ENCODE peak calls at places on chromosomes 13 and 19, in ten cellular contexts. G, A, O, T, R, W, K, M, Q and D are unnamed samples.

GRCh38 chr13:44903596-44903995 is 85.7 kb downstream of the NUFIP1 start:
- DNase-seq in G (no peak), A (peak), O (peak), T (peak), R (peak), W (no peak), K (no peak), M (peak), Q (no peak), D (no peak)

GRCh38 chr13:77800219-77800618 is 102.7 kb downstream of the SLAIN1 start:
- DNase-seq in G (no peak), A (no peak), O (no peak), T (no peak), R (no peak), W (no peak), K (no peak), M (no peak), Q (no peak), D (no peak)

GRCh38 chr13:96673825-96674224 is 320.5 kb downstream of the OXGR1 start:
- DNase-seq in G (no peak), A (no peak), O (no peak), T (no peak), R (no peak), W (no peak), K (no peak), M (no peak), Q (no peak), D (no peak)

GRCh38 chr19:3798137-3798536 is 12.0 kb upstream of the MATK start:
- DNase-seq in G (no peak), A (no peak), O (no peak), T (no peak), R (no peak), W (no peak), K (no peak), M (no peak), Q (no peak), D (no peak)

GRCh38 chr13:49348748-49349147 is 95.1 kb downstream of the CAB39L start:
- DNase-seq in G (no peak), A (no peak), O (no peak), T (no peak), R (no peak), W (no peak), K (no peak), M (no peak), Q (no peak), D (no peak)

GRCh38 chr19:58543826-58544590 is at the start of gene TRIM28:
- DNase-seq in G (peak), A (peak), O (peak), T (peak), R (peak), W (peak), K (peak), M (peak), Q (peak), D (no peak)

GRCh38 chr19:5407356-5407755 is 47.9 kb upstream of the ZNRF4 start:
- DNase-seq in G (no peak), A (no peak), O (no peak), T (no peak), R (no peak), W (no peak), K (no peak), M (no peak), Q (no peak), D (no peak)

GRCh38 chr13:44347905-44348304 is 25.7 kb upstream of the SERP2 start:
- DNase-seq in G (no peak), A (no peak), O (no peak), T (no peak), R (no peak), W (no peak), K (no peak), M (no peak), Q (no peak), D (no peak)

GRCh38 chr13:49086711-49087110 is 111.0 kb downstream of the FNDC3A start:
- DNase-seq in G (no peak), A (no peak), O (no peak), T (no peak), R (no peak), W (no peak), K (no peak), M (no peak), Q (no peak), D (no peak)

GRCh38 chr19:4699826-4700572 is 23.6 kb downstream of the DPP9 start:
- DNase-seq in G (no peak), A (no peak), O (no peak), T (no peak), R (no peak), W (no peak), K (no peak), M (no peak), Q (no peak), D (no peak)

GRCh38 chr13:44058586-44059238 is 179.0 kb downstream of the LACC1 start:
- DNase-seq in G (no peak), A (no peak), O (no peak), T (no peak), R (no peak), W (no peak), K (no peak), M (no peak), Q (no peak), D (no peak)

GRCh38 chr19:8332976-8333770 is 9.9 kb downstream of the KANK3 start:
- DNase-seq in G (no peak), A (peak), O (no peak), T (no peak), R (no peak), W (no peak), K (no peak), M (no peak), Q (no peak), D (no peak)

GRCh38 chr13:97946951-97947588 is 6.4 kb upstream of the IPO5 start:
- DNase-seq in G (no peak), A (no peak), O (no peak), T (no peak), R (no peak), W (no peak), K (no peak), M (no peak), Q (no peak), D (no peak)

GRCh38 chr13:111663505-111663904 is 343.1 kb downstream of the TEX29 start:
- DNase-seq in G (no peak), A (no peak), O (no peak), T (no peak), R (peak), W (no peak), K (peak), M (peak), Q (no peak), D (no peak)

GRCh38 chr19:4152241-4152998 is 1.0 kb upstream of the CREB3L3 start:
- DNase-seq in G (no peak), A (no peak), O (no peak), T (no peak), R (no peak), W (no peak), K (no peak), M (no peak), Q (no peak), D (no peak)

GRCh38 chr19:42120276-42121010 is 11.8 kb downstream of the POU2F2 start:
- DNase-seq in G (no peak), A (no peak), O (no peak), T (no peak), R (no peak), W (no peak), K (no peak), M (no peak), Q (no peak), D (no peak)

GRCh38 chr13:96082640-96083039 is 7.3 kb upstream of the HS6ST3 start:
- DNase-seq in G (no peak), A (no peak), O (no peak), T (no peak), R (no peak), W (no peak), K (no peak), M (no peak), Q (no peak), D (no peak)

GRCh38 chr13:46343279-46343949 is 43.6 kb downstream of the RUBCNL start:
- DNase-seq in G (no peak), A (no peak), O (no peak), T (no peak), R (no peak), W (no peak), K (no peak), M (no peak), Q (no peak), D (no peak)

GRCh38 chr13:94673841-94674240 is 38.5 kb downstream of the SOX21 start:
- DNase-seq in G (no peak), A (no peak), O (no peak), T (no peak), R (no peak), W (no peak), K (no peak), M (no peak), Q (no peak), D (no peak)

GRCh38 chr13:46641274-46642081 is 88.5 kb downstream of the LRCH1 start:
- DNase-seq in G (no peak), A (peak), O (no peak), T (no peak), R (no peak), W (no peak), K (no peak), M (no peak), Q (no peak), D (no peak)

GRCh38 chr13:30257433-30258099 is 49.8 kb downstream of the KATNAL1 start:
- DNase-seq in G (peak), A (no peak), O (no peak), T (no peak), R (no peak), W (no peak), K (no peak), M (no peak), Q (no peak), D (no peak)

GRCh38 chr13:48110930-48111721 is 16.2 kb upstream of the MED4 start:
- DNase-seq in G (no peak), A (peak), O (no peak), T (peak), R (no peak), W (no peak), K (no peak), M (no peak), Q (no peak), D (no peak)

GRCh38 chr19:41578886-41579285 is 2.9 kb downstream of the CEACAM21 start:
- DNase-seq in G (no peak), A (no peak), O (no peak), T (no peak), R (no peak), W (no peak), K (no peak), M (no peak), Q (no peak), D (no peak)

GRCh38 chr13:48857576-48857975 is 118.1 kb upstream of the FNDC3A start:
- DNase-seq in G (no peak), A (no peak), O (no peak), T (no peak), R (no peak), W (no peak), K (no peak), M (no peak), Q (no peak), D (no peak)

GRCh38 chr13:80086304-80086721 is 254.6 kb downstream of the SPRY2 start:
- DNase-seq in G (no peak), A (no peak), O (no peak), T (no peak), R (no peak), W (no peak), K (no peak), M (no peak), Q (no peak), D (no peak)

GRCh38 chr13:113848020-113848419 is 15.9 kb downstream of the GAS6 start:
- DNase-seq in G (no peak), A (no peak), O (no peak), T (no peak), R (peak), W (peak), K (no peak), M (peak), Q (peak), D (no peak)
- H3K27ac ChIP-seq in G (no peak), A (peak), O (no peak), T (no peak), R (no peak), W (no peak), K (no peak), M (no peak), Q (no peak), D (no peak)

DNA sequence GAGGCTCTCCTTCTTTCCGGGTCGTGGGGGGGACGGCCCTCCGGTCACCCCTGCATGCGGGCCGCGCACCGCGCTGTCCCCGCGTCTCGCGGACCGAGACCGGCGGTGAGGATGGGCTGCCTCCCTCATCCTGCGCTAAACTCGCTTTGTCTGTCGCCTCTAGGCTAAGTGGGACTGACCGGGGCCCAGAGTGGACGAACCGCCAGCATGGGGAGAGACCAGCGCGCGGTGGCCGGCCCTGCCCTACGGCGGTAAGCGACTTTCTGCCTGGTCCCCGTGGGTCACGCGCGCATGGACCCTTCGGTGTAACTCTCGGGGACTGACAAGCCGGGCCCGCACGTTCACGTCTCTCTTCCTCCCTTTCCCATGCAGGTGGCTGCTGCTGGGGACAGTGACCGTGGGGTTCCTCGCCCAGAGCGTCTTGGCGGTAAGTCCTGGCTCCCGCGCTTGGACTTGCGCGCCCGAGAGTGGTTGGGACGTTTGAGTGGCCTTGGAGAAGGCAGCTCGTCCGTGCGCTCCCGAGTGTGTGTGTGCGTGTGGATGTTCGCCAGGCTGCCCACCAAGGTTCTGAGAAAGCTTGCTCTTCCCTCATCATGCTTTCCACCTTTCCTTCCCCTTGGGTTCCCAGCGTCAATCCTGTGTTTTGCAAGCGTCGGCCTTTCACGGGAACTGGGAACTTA is 753 bp downstream of the COL4A2 start:
- DNase-seq in G (peak), A (no peak), O (no peak), T (no peak), R (peak), W (peak), K (no peak), M (no peak), Q (no peak), D (no peak)
- H3K27ac ChIP-seq in G (peak), A (peak), O (peak), T (peak), R (peak), W (peak), K (peak), M (peak), Q (peak), D (peak)

DNA sequence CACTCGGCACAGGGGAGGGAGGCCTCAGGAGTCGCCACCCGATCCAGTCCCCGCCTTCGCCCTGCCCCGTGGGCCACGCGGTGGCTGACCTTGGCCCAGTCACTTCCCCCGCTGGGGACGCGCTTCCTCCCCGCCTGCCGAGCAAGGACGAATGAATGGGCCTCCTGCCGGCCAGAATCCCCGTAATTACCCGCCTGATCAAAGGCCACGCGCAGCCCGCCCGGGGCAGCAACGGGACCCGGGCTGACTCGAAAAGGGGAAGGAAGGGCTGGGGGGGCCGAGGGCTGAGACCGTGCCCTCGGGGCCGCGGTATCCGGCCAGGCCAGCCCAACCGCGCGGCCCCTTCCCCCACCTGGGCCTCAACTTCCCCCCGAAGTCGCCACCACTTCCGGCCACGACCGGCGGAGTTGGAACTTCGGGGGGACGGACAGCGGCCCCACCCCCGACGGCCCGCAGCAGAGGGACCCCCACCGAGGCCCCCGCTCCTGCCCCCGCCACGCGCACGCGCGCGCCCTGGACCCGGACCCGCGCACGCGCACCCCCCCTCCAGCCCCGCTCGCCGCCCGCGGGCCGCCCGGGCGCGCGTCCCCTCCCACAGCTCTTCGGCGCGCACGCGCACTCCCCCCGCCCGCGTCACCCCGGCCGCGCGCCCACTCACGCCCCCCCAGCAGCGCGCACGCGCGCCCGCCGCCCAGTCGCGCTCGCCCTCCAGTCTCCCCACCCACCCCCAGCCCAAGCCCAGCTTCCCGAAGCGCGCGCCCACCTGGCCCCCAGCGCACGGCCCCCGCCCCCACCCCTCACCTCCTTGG is 520 bp downstream of the ZNF787 start:
- DNase-seq in G (no peak), A (peak), O (peak), T (peak), R (peak), W (peak), K (peak), M (peak), Q (no peak), D (no peak)
- H3K27ac ChIP-seq in G (peak), A (peak), O (peak), T (peak), R (peak), W (peak), K (peak), M (peak), Q (peak), D (peak)

GRCh38 chr13:32080328-32080744 is 48.8 kb downstream of the FRY start:
- DNase-seq in G (no peak), A (no peak), O (no peak), T (no peak), R (no peak), W (no peak), K (no peak), M (no peak), Q (no peak), D (no peak)
- H3K27ac ChIP-seq in G (no peak), A (peak), O (no peak), T (no peak), R (no peak), W (no peak), K (no peak), M (no peak), Q (no peak), D (no peak)

DNA sequence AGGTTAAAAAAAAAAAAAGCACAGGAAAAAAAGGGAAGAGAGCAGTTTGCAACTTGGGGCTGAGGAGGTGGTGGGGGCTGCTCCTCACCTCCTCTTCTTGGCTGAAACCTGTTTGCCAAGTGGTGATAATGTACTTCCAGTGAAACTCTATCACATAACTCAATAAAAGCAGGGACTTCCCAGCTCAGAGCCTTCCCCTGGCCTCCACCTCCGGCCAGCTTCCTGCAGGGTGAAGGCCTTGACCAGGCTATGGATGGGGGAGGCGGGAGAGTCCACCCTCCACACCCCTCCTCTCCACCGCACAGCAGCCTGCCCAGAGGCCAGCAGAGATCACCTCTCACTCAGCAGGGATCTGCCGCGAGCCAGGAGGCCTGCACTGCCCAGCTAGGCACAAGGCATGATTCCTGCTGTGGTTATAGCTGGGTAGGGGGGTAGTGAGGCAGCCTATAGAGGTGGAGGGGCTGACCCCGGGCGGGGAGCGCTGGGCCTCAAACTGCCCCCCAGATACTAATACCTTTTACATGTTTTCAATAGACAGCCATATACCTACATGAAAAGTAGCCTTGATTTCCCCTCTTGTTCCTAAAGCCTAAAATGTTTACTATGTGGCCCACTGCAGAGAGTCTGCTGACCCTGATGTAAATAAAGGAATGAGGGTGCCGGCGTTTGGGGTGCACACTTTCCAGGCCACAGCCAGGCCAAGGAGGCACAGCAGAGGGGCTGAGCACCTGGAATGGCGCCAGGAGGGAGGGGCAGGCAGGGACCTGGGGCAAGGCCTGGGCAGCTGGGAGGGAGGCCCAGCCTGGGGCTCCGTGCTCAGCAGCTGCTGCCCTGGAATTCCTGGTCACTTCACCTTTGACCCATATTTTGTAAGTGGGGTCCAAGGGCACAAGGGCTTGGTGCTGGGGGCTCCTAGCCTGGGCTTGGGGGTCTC is 10.3 kb downstream of the ZNF787 start:
- DNase-seq in G (no peak), A (peak), O (no peak), T (no peak), R (peak), W (no peak), K (peak), M (no peak), Q (no peak), D (no peak)
- H3K27ac ChIP-seq in G (peak), A (peak), O (no peak), T (peak), R (peak), W (peak), K (peak), M (peak), Q (peak), D (peak)

DNA sequence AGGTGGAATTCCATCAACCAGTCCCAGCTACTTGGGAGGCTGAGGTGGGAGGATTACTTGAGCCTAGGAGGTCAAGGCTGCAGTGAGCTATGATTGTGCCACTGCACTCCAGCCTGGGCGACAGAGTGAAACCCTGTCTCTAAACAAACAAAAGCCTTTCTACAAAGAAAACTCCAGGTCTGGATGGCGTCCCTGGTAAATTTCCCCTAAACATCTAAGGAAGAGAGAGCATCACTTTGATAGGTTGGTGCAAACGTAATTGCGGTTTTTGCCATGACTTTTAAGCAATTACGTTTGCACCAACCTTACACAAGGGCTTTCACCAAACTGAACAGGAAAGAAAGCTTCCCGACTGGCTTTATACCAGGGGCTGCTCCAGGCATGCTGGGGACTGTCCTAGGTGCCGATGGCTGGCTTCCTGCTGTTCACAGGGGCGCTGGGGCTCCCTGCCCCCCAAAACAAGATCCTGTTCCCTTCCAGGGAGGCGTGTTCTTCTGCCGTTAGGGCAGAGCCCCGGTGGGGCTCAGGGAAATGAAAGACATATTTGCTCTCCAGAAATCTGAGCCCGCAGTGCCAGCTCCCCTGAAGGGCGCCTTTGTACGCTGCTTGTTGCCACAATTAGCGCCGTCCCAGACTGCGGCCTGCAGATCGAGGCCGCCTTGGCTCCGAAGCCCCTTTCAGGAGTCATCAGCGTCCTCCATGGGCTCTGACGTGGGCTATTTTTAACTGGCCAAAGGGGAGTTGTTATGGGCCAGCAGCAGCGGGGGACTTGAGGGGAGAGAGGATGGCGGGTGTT is 38.7 kb upstream of the KLF2 start:
- DNase-seq in G (peak), A (no peak), O (peak), T (no peak), R (no peak), W (no peak), K (no peak), M (no peak), Q (no peak), D (peak)
- H3K27ac ChIP-seq in G (no peak), A (peak), O (peak), T (peak), R (peak), W (peak), K (no peak), M (peak), Q (peak), D (peak)